ENCODE peak calls at places on chromosomes 16 and 17, in five cellular contexts. One of them, this sample, is unnamed.

GRCh38 chr17:35314415-35315216 is 58.8 kb downstream of the SLFN11 start:
- DNase-seq in mucosa of descending colon: no peak
- DNase-seq in colonic mucosa: no peak
- DNase-seq in NT2/D1: no peak
- DNase-seq in prostate gland: no peak
- DNase-seq in this sample: no peak

GRCh38 chr17:80124351-80124981 is 22.5 kb downstream of the EIF4A3 start:
- DNase-seq in NT2/D1: peak; percentile 47
- DNase-seq in prostate gland: peak; percentile 60
- DNase-seq in colonic mucosa: no peak
- DNase-seq in mucosa of descending colon: no peak
- DNase-seq in this sample: peak; percentile 64

GRCh38 chr16:87457051-87457611 is 35.7 kb downstream of the ZCCHC14 start:
- DNase-seq in prostate gland: no peak
- DNase-seq in colonic mucosa: no peak
- DNase-seq in NT2/D1: no peak
- DNase-seq in mucosa of descending colon: no peak
- DNase-seq in this sample: no peak

GRCh38 chr17:17342242-17342945 is 39.2 kb downstream of the NT5M start:
- DNase-seq in prostate gland: no peak
- DNase-seq in NT2/D1: no peak
- DNase-seq in mucosa of descending colon: no peak
- DNase-seq in colonic mucosa: no peak
- DNase-seq in this sample: no peak

GRCh38 chr17:10114931-10115535 is 83.4 kb downstream of the GAS7 start:
- DNase-seq in colonic mucosa: peak; percentile 77
- DNase-seq in prostate gland: peak; percentile 79
- DNase-seq in NT2/D1: no peak
- DNase-seq in mucosa of descending colon: peak; percentile 91
- DNase-seq in this sample: no peak

GRCh38 chr17:56172517-56172982 is 19.3 kb downstream of the ANKFN1 start:
- DNase-seq in colonic mucosa: no peak
- DNase-seq in mucosa of descending colon: no peak
- DNase-seq in prostate gland: peak; percentile 97
- DNase-seq in NT2/D1: no peak
- DNase-seq in this sample: no peak

GRCh38 chr16:56610017-56610608 is 1.7 kb downstream of the MT2A start:
- DNase-seq in prostate gland: peak; percentile 49
- DNase-seq in NT2/D1: no peak
- DNase-seq in colonic mucosa: peak; percentile 61
- DNase-seq in mucosa of descending colon: peak; percentile 69
- DNase-seq in this sample: peak; percentile 60

GRCh38 chr16:71869089-71869488 is 14.9 kb downstream of the ZNF821 start:
- DNase-seq in mucosa of descending colon: no peak
- DNase-seq in prostate gland: no peak
- DNase-seq in colonic mucosa: no peak
- DNase-seq in NT2/D1: no peak
- DNase-seq in this sample: no peak

GRCh38 chr17:74758846-74759163 is 10.4 kb downstream of the NHERF1 start:
- DNase-seq in colonic mucosa: no peak
- DNase-seq in NT2/D1: no peak
- DNase-seq in mucosa of descending colon: no peak
- DNase-seq in prostate gland: peak; percentile 55
- DNase-seq in this sample: no peak

GRCh38 chr16:53369921-53370320 is 64.3 kb upstream of the RBL2 start:
- DNase-seq in mucosa of descending colon: no peak
- DNase-seq in colonic mucosa: no peak
- DNase-seq in NT2/D1: no peak
- DNase-seq in prostate gland: no peak
- DNase-seq in this sample: no peak

GRCh38 chr17:28953444-28954118 is 2.3 kb upstream of the PHF12 start:
- DNase-seq in NT2/D1: no peak
- DNase-seq in mucosa of descending colon: no peak
- DNase-seq in colonic mucosa: peak; percentile 74
- DNase-seq in prostate gland: peak; percentile 32
- DNase-seq in this sample: peak; percentile 79

GRCh38 chr17:6755731-6756184 is at the start of gene XAF1:
- DNase-seq in prostate gland: peak; percentile 25
- DNase-seq in mucosa of descending colon: no peak
- DNase-seq in colonic mucosa: peak; percentile 61
- DNase-seq in NT2/D1: no peak
- DNase-seq in this sample: no peak

GRCh38 chr17:72913315-72913714 is 179.2 kb downstream of the SLC39A11 start:
- DNase-seq in NT2/D1: no peak
- DNase-seq in prostate gland: no peak
- DNase-seq in mucosa of descending colon: no peak
- DNase-seq in colonic mucosa: no peak
- DNase-seq in this sample: no peak

GRCh38 chr16:739560-740458 is 988 bp downstream of the CIAO3 start:
- DNase-seq in colonic mucosa: peak; percentile 56
- DNase-seq in mucosa of descending colon: peak; percentile 62
- DNase-seq in NT2/D1: no peak
- DNase-seq in prostate gland: no peak
- DNase-seq in this sample: no peak

GRCh38 chr17:64006361-64007088 is 8.4 kb downstream of the PRR29 start:
- DNase-seq in prostate gland: no peak
- DNase-seq in colonic mucosa: peak; percentile 49
- DNase-seq in NT2/D1: no peak
- DNase-seq in mucosa of descending colon: no peak
- DNase-seq in this sample: no peak

GRCh38 chr16:4263504-4264436 is 9.1 kb downstream of the TFAP4 start:
- DNase-seq in NT2/D1: no peak
- DNase-seq in mucosa of descending colon: peak; percentile 86
- DNase-seq in prostate gland: no peak
- DNase-seq in colonic mucosa: peak; percentile 74
- DNase-seq in this sample: no peak

GRCh38 chr16:4261557-4262172 is 11.2 kb downstream of the TFAP4 start:
- DNase-seq in NT2/D1: no peak
- DNase-seq in prostate gland: no peak
- DNase-seq in colonic mucosa: peak; percentile 36
- DNase-seq in mucosa of descending colon: peak; percentile 58
- DNase-seq in this sample: peak; percentile 75

GRCh38 chr16:4260360-4260759 is 12.5 kb downstream of the TFAP4 start:
- DNase-seq in colonic mucosa: peak; percentile 92
- DNase-seq in mucosa of descending colon: peak; percentile 93
- DNase-seq in prostate gland: peak; percentile 73
- DNase-seq in NT2/D1: no peak
- DNase-seq in this sample: no peak

GRCh38 chr16:4264546-4264945 is 8.3 kb downstream of the TFAP4 start:
- DNase-seq in prostate gland: no peak
- DNase-seq in colonic mucosa: no peak
- DNase-seq in NT2/D1: no peak
- DNase-seq in mucosa of descending colon: no peak
- DNase-seq in this sample: no peak

GRCh38 chr16:4262303-4262835 is 10.5 kb downstream of the TFAP4 start:
- DNase-seq in prostate gland: no peak
- DNase-seq in colonic mucosa: no peak
- DNase-seq in NT2/D1: no peak
- DNase-seq in mucosa of descending colon: no peak
- DNase-seq in this sample: no peak
- H3K36me3 ChIP-seq in prostate gland: peaks cover 7% of the 10 kb centered on the region
- H3K36me3 ChIP-seq in colonic mucosa: no peaks in the 10 kb centered on the region
- H3K36me3 ChIP-seq in NT2/D1: peaks cover 47% of the 10 kb centered on the region
- H3K36me3 ChIP-seq in mucosa of descending colon: no peaks in the 10 kb centered on the region
- H3K36me3 ChIP-seq in this sample: peaks cover 36% of the 10 kb centered on the region

DNA sequence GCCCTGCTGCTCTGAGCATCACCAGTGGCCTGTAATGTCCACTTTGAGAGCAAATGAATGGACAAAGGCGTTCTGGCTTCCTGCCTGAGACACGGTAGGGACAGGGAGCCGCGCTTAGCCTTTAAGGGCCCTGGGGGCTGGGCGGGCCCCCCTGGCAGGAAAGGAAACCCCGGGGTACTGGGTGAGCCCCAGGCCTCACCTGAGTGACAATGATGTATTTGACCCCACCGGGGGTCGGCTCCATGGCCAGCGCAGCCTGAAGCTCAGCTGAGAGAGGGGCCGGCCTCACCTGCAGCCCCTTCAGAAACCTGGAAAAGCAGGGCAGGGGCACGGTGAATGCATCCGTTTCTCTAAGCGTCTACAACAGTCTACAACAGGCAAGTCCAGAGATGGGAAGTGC is 2.2 kb upstream of the CYBA start:
- DNase-seq in mucosa of descending colon: peak; percentile 48
- DNase-seq in NT2/D1: no peak
- DNase-seq in colonic mucosa: no peak
- DNase-seq in prostate gland: no peak
- DNase-seq in this sample: no peak
- H3K36me3 ChIP-seq in mucosa of descending colon: no peaks in the 10 kb centered on the region
- H3K36me3 ChIP-seq in NT2/D1: peaks cover 74% of the 10 kb centered on the region
- H3K36me3 ChIP-seq in colonic mucosa: no peaks in the 10 kb centered on the region
- H3K36me3 ChIP-seq in prostate gland: no peaks in the 10 kb centered on the region
- H3K36me3 ChIP-seq in this sample: peaks cover 29% of the 10 kb centered on the region

DNA sequence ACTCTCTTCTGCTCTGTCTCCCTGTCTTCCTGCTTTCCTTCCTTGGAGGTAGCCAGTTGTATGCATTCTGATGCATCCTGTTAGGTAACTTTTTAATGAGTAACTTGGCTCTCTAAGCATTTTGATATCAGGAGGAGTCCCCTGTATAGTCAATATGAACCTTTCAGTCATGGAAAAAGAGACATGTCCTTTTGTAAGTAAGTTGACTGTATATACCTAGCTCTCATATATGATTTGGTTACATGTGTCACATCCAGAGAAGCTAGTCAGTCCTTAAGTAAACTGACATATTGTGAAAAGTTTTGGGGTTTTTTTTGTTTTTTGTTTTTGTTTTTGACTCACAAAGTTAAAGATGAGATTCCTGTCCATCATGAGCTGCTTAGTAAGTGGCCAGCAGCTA is 18.8 kb downstream of the UTP18 start:
- DNase-seq in NT2/D1: no peak
- DNase-seq in prostate gland: no peak
- DNase-seq in mucosa of descending colon: no peak
- DNase-seq in colonic mucosa: no peak
- DNase-seq in this sample: no peak
- H3K36me3 ChIP-seq in NT2/D1: peaks cover 82% of the 10 kb centered on the region
- H3K36me3 ChIP-seq in prostate gland: peaks cover 3% of the 10 kb centered on the region
- H3K36me3 ChIP-seq in mucosa of descending colon: peaks cover 9% of the 10 kb centered on the region
- H3K36me3 ChIP-seq in colonic mucosa: peaks cover 14% of the 10 kb centered on the region
- H3K36me3 ChIP-seq in this sample: peaks cover 80% of the 10 kb centered on the region

GRCh38 chr17:4679652-4680051 is 24.3 kb downstream of the PELP1 start:
- DNase-seq in NT2/D1: peak; percentile 8
- DNase-seq in prostate gland: no peak
- DNase-seq in colonic mucosa: no peak
- DNase-seq in mucosa of descending colon: no peak
- DNase-seq in this sample: no peak

GRCh38 chr17:4678448-4679026 is 25.4 kb downstream of the PELP1 start:
- DNase-seq in prostate gland: no peak
- DNase-seq in colonic mucosa: no peak
- DNase-seq in mucosa of descending colon: no peak
- DNase-seq in NT2/D1: no peak
- DNase-seq in this sample: no peak

GRCh38 chr17:4675791-4676190 is 28.1 kb downstream of the PELP1 start:
- DNase-seq in colonic mucosa: no peak
- DNase-seq in prostate gland: no peak
- DNase-seq in NT2/D1: no peak
- DNase-seq in mucosa of descending colon: no peak
- DNase-seq in this sample: no peak

GRCh38 chr17:4673986-4674770 is 29.8 kb downstream of the PELP1 start:
- DNase-seq in prostate gland: no peak
- DNase-seq in NT2/D1: no peak
- DNase-seq in mucosa of descending colon: no peak
- DNase-seq in colonic mucosa: no peak
- DNase-seq in this sample: no peak

GRCh38 chr17:4676777-4677176 is 27.2 kb downstream of the PELP1 start:
- DNase-seq in NT2/D1: no peak
- DNase-seq in prostate gland: no peak
- DNase-seq in mucosa of descending colon: no peak
- DNase-seq in colonic mucosa: no peak
- DNase-seq in this sample: no peak
- H3K36me3 ChIP-seq in NT2/D1: peaks cover 71% of the 10 kb centered on the region
- H3K36me3 ChIP-seq in prostate gland: peaks cover 39% of the 10 kb centered on the region
- H3K36me3 ChIP-seq in mucosa of descending colon: no peaks in the 10 kb centered on the region
- H3K36me3 ChIP-seq in colonic mucosa: peaks cover 6% of the 10 kb centered on the region
- H3K36me3 ChIP-seq in this sample: peaks cover 93% of the 10 kb centered on the region

GRCh38 chr16:31190061-31190460 is 10.1 kb downstream of the FUS start:
- DNase-seq in prostate gland: no peak
- DNase-seq in mucosa of descending colon: no peak
- DNase-seq in NT2/D1: no peak
- DNase-seq in colonic mucosa: no peak
- DNase-seq in this sample: no peak
- H3K36me3 ChIP-seq in prostate gland: peaks cover 60% of the 10 kb centered on the region
- H3K36me3 ChIP-seq in mucosa of descending colon: peaks cover 42% of the 10 kb centered on the region
- H3K36me3 ChIP-seq in NT2/D1: peaks cover 100% of the 10 kb centered on the region
- H3K36me3 ChIP-seq in colonic mucosa: peaks cover 47% of the 10 kb centered on the region
- H3K36me3 ChIP-seq in this sample: peaks cover 100% of the 10 kb centered on the region

GRCh38 chr17:7947651-7948050 is 15.6 kb downstream of the CNTROB start:
- DNase-seq in colonic mucosa: no peak
- DNase-seq in NT2/D1: no peak
- DNase-seq in mucosa of descending colon: no peak
- DNase-seq in prostate gland: no peak
- DNase-seq in this sample: no peak
- H3K36me3 ChIP-seq in colonic mucosa: peaks cover 8% of the 10 kb centered on the region
- H3K36me3 ChIP-seq in NT2/D1: peaks cover 54% of the 10 kb centered on the region
- H3K36me3 ChIP-seq in mucosa of descending colon: peaks cover 9% of the 10 kb centered on the region
- H3K36me3 ChIP-seq in prostate gland: peaks cover 29% of the 10 kb centered on the region
- H3K36me3 ChIP-seq in this sample: peaks cover 67% of the 10 kb centered on the region

GRCh38 chr17:76869878-76870714 is 1.9 kb downstream of the MGAT5B start:
- DNase-seq in NT2/D1: no peak
- DNase-seq in mucosa of descending colon: no peak
- DNase-seq in colonic mucosa: no peak
- DNase-seq in prostate gland: no peak
- DNase-seq in this sample: peak; percentile 24

GRCh38 chr17:76872221-76872873 is 4.1 kb downstream of the MGAT5B start:
- DNase-seq in mucosa of descending colon: no peak
- DNase-seq in prostate gland: no peak
- DNase-seq in NT2/D1: no peak
- DNase-seq in colonic mucosa: no peak
- DNase-seq in this sample: no peak

GRCh38 chr17:76872874-76873221 is 4.6 kb downstream of the MGAT5B start:
- DNase-seq in mucosa of descending colon: no peak
- DNase-seq in NT2/D1: no peak
- DNase-seq in colonic mucosa: no peak
- DNase-seq in prostate gland: no peak
- DNase-seq in this sample: no peak

GRCh38 chr17:76871668-76872067 is 3.5 kb downstream of the MGAT5B start:
- DNase-seq in prostate gland: no peak
- DNase-seq in mucosa of descending colon: no peak
- DNase-seq in NT2/D1: no peak
- DNase-seq in colonic mucosa: no peak
- DNase-seq in this sample: no peak

GRCh38 chr17:76873856-76874255 is 5.7 kb downstream of the MGAT5B start:
- DNase-seq in colonic mucosa: no peak
- DNase-seq in prostate gland: no peak
- DNase-seq in mucosa of descending colon: no peak
- DNase-seq in NT2/D1: no peak
- DNase-seq in this sample: no peak
- H3K36me3 ChIP-seq in colonic mucosa: no peaks in the 10 kb centered on the region
- H3K36me3 ChIP-seq in prostate gland: no peaks in the 10 kb centered on the region
- H3K36me3 ChIP-seq in mucosa of descending colon: no peaks in the 10 kb centered on the region
- H3K36me3 ChIP-seq in NT2/D1: peaks cover 26% of the 10 kb centered on the region
- H3K36me3 ChIP-seq in this sample: no peaks in the 10 kb centered on the region

DNA sequence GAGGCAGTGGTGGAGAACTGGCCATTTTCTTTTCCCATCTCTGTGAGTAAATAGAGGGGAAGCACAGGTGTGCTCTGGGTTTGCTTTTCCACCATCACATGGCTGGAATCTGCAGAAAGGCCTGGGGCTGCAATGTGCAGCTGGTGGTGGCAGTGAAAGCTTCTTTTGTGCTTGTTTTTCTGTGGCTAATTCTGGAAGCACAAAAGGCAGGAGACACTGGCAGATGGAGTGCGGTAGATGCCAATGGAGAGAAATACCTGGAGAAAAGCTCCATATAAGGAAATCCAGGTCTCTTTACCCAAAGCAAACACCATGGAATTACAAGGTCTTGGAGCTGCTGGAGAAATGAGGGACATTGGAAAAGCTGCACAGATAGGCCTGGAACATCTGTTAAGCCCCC is 146.9 kb downstream of the HAPSTR1 start:
- DNase-seq in colonic mucosa: no peak
- DNase-seq in mucosa of descending colon: no peak
- DNase-seq in prostate gland: no peak
- DNase-seq in NT2/D1: no peak
- DNase-seq in this sample: no peak
- H3K36me3 ChIP-seq in colonic mucosa: no peaks in the 10 kb centered on the region
- H3K36me3 ChIP-seq in mucosa of descending colon: no peaks in the 10 kb centered on the region
- H3K36me3 ChIP-seq in prostate gland: no peaks in the 10 kb centered on the region
- H3K36me3 ChIP-seq in NT2/D1: no peaks in the 10 kb centered on the region
- H3K36me3 ChIP-seq in this sample: no peaks in the 10 kb centered on the region